ENCODE peak calls at places on chromosomes 3 and 15, in six cellular contexts. L, A, Z, F, N and V are unnamed samples.

GRCh38 chr3:152834354-152835310 is at the start of gene P2RY1:
- DNase-seq in L (no peak), A (peak), Z (peak), F (peak), N (no peak), V (peak)

GRCh38 chr3:156382458-156383346 is 172.2 kb downstream of the SSR3 start:
- DNase-seq in L (peak), A (peak), Z (no peak), F (peak), N (no peak), V (peak)

GRCh38 chr3:197748597-197749314 is 927 bp upstream of the FYTTD1 start:
- DNase-seq in L (no peak), A (no peak), Z (no peak), F (no peak), N (no peak), V (no peak)

GRCh38 chr15:59294961-59295741 is 77.5 kb downstream of the MYO1E start:
- DNase-seq in L (no peak), A (no peak), Z (no peak), F (peak), N (no peak), V (no peak)

GRCh38 chr15:78093242-78094020 is 1.1 kb downstream of the SH2D7 start:
- DNase-seq in L (no peak), A (no peak), Z (no peak), F (no peak), N (no peak), V (no peak)

GRCh38 chr3:100097919-100098896 is 16.1 kb downstream of the FILIP1L start:
- DNase-seq in L (no peak), A (no peak), Z (no peak), F (peak), N (no peak), V (no peak)

GRCh38 chr3:68424796-68425460 is 507.4 kb downstream of the TAFA4 start:
- DNase-seq in L (no peak), A (no peak), Z (no peak), F (no peak), N (no peak), V (peak)

GRCh38 chr15:64507293-64507802 is 47.0 kb downstream of the ZNF609 start:
- DNase-seq in L (peak), A (peak), Z (peak), F (no peak), N (peak), V (no peak)

GRCh38 chr15:55740981-55741591 is 1.9 kb downstream of the PRTG start:
- DNase-seq in L (no peak), A (no peak), Z (no peak), F (no peak), N (no peak), V (no peak)

GRCh38 chr15:82105458-82106205 is 59.8 kb upstream of the MEX3B start:
- DNase-seq in L (no peak), A (no peak), Z (no peak), F (no peak), N (no peak), V (peak)

GRCh38 chr3:72008226-72008996 is 223.5 kb upstream of the PROK2 start:
- DNase-seq in L (no peak), A (no peak), Z (no peak), F (no peak), N (no peak), V (peak)

GRCh38 chr3:179558742-179559364 is 3.9 kb upstream of the ACTL6A start:
- DNase-seq in L (peak), A (peak), Z (peak), F (peak), N (peak), V (peak)

GRCh38 chr3:124845406-124845805 is 41.8 kb downstream of the ITGB5 start:
- DNase-seq in L (no peak), A (no peak), Z (no peak), F (peak), N (no peak), V (peak)

GRCh38 chr3:172604895-172605646 is 81.8 kb upstream of the TNFSF10 start:
- DNase-seq in L (no peak), A (no peak), Z (no peak), F (no peak), N (no peak), V (no peak)

GRCh38 chr3:82796765-82797164 is 1035.3 kb upstream of the GBE1 start:
- DNase-seq in L (no peak), A (no peak), Z (no peak), F (no peak), N (no peak), V (no peak)

GRCh38 chr15:42159381-42160015 is 3.1 kb upstream of the PLA2G4F start:
- DNase-seq in L (no peak), A (no peak), Z (no peak), F (no peak), N (no peak), V (no peak)

GRCh38 chr3:155019576-155019975 is 60.5 kb upstream of the MME start:
- DNase-seq in L (no peak), A (no peak), Z (no peak), F (no peak), N (no peak), V (no peak)

GRCh38 chr3:13285007-13285567 is 135.0 kb downstream of the NUP210 start:
- DNase-seq in L (no peak), A (no peak), Z (no peak), F (no peak), N (no peak), V (no peak)

GRCh38 chr3:156449712-156450574 is 105.0 kb downstream of the SSR3 start:
- DNase-seq in L (no peak), A (no peak), Z (no peak), F (peak), N (no peak), V (peak)

GRCh38 chr3:86914651-86915050 is 76.3 kb downstream of the VGLL3 start:
- DNase-seq in L (no peak), A (no peak), Z (no peak), F (no peak), N (no peak), V (no peak)

GRCh38 chr3:4746241-4746958 is 232.8 kb upstream of the BHLHE40 start:
- DNase-seq in L (no peak), A (no peak), Z (no peak), F (no peak), N (no peak), V (no peak)

GRCh38 chr3:180277036-180277435 is 240.3 kb upstream of the PEX5L start:
- DNase-seq in L (no peak), A (no peak), Z (no peak), F (no peak), N (no peak), V (peak)

GRCh38 chr15:63938486-63939061 is 104.8 kb upstream of the HERC1 start:
- DNase-seq in L (peak), A (no peak), Z (no peak), F (no peak), N (no peak), V (no peak)

GRCh38 chr3:66485291-66485968 is 15.4 kb downstream of the LRIG1 start:
- DNase-seq in L (no peak), A (no peak), Z (peak), F (no peak), N (no peak), V (no peak)

GRCh38 chr3:72462611-72463011 is 385.6 kb downstream of the SHQ1 start:
- DNase-seq in L (no peak), A (no peak), Z (no peak), F (no peak), N (no peak), V (no peak)

GRCh38 chr3:170207717-170208116 is 14.5 kb upstream of the PRKCI start:
- DNase-seq in L (no peak), A (no peak), Z (no peak), F (no peak), N (no peak), V (no peak)